ENCODE peak calls at places on chromosome 7, in ten cellular contexts. M is stimulated activated CD4-positive, alpha-beta T cell treated with anti-CD3 and anti-CD28 coated beads, Interleukin-15, amount 100 ng/mL, for 24 hours; N is AG09319; U is WTC11; T is GM13977; A is ELR; I is NCI-H2029; G is NCI-H748 treated with DMSO at 0.1 percent for 48 hours; F is mucosa of gallbladder; D is amniotic stem cell. K is an unnamed sample.
A peak's percentile ranks its signal among the peaks of the same experiment; 100 is the strongest.

GRCh38 chr7:91465595-91466061 is 201.4 kb downstream of the FZD1 start:
- DNase-seq in M (no peak), N (no peak), U (no peak), T (no peak), A (no peak), I (no peak), G (no peak), F (no peak), D (no peak), K (no peak)

GRCh38 chr7:75611557-75612178 is 119.5 kb downstream of the SPDYE5 start:
- DNase-seq in M (no peak), N (no peak), U (peak; percentile 49), T (no peak), A (no peak), I (no peak), G (no peak), F (peak; percentile 24), D (no peak), K (no peak)

GRCh38 chr7:137078781-137079180 is 210.3 kb downstream of the CHRM2 start:
- DNase-seq in M (no peak), N (no peak), U (no peak), T (no peak), A (no peak), I (no peak), G (no peak), F (no peak), D (no peak), K (no peak)

GRCh38 chr7:40105879-40106473 is 28.4 kb downstream of the MPLKIP start:
- DNase-seq in M (no peak), N (no peak), U (no peak), T (no peak), A (no peak), I (no peak), G (no peak), F (no peak), D (no peak), K (no peak)

GRCh38 chr7:79968249-79968648 is 166.4 kb upstream of the GNAI1 start:
- DNase-seq in M (no peak), N (no peak), U (no peak), T (no peak), A (no peak), I (no peak), G (no peak), F (no peak), D (no peak), K (no peak)

GRCh38 chr7:151276651-151277590 is 28.4 kb upstream of the SMARCD3 start:
- DNase-seq in M (peak; percentile 76), N (peak; percentile 24), U (peak; percentile 59), T (peak; percentile 86), A (peak; percentile 69), I (peak; percentile 27), G (peak; percentile 28), F (peak; percentile 53), D (no peak), K (peak; percentile 47)

GRCh38 chr7:69677905-69678793 is 79.9 kb downstream of the AUTS2 start:
- DNase-seq in M (no peak), N (no peak), U (no peak), T (no peak), A (no peak), I (no peak), G (no peak), F (no peak), D (no peak), K (no peak)

GRCh38 chr7:77393261-77393660 is 22.9 kb downstream of the GSAP start:
- DNase-seq in M (peak; percentile 73), N (no peak), U (no peak), T (peak; percentile 56), A (peak; percentile 85), I (no peak), G (no peak), F (no peak), D (no peak), K (no peak)

GRCh38 chr7:131521651-131522163 is 34.7 kb downstream of the PODXL start:
- DNase-seq in M (no peak), N (no peak), U (peak; percentile 41), T (no peak), A (no peak), I (peak; percentile 60), G (no peak), F (peak; percentile 63), D (no peak), K (no peak)

GRCh38 chr7:39421661-39422060 is 144.5 kb upstream of the YAE1 start:
- DNase-seq in M (no peak), N (no peak), U (no peak), T (no peak), A (no peak), I (no peak), G (no peak), F (no peak), D (no peak), K (no peak)

GRCh38 chr7:99324559-99324958 is 1.1 kb upstream of the ARPC1A start:
- DNase-seq in M (no peak), N (no peak), U (no peak), T (no peak), A (no peak), I (no peak), G (no peak), F (no peak), D (no peak), K (no peak)

GRCh38 chr7:152674860-152675760 is 831 bp downstream of the XRCC2 start:
- DNase-seq in M (peak; percentile 43), N (no peak), U (no peak), T (no peak), A (peak; percentile 39), I (peak; percentile 90), G (peak; percentile 93), F (no peak), D (no peak), K (peak; percentile 12)

GRCh38 chr7:83267141-83267631 is 104.5 kb upstream of the PCLO start:
- DNase-seq in M (no peak), N (no peak), U (no peak), T (no peak), A (peak; percentile 46), I (peak; percentile 42), G (peak; percentile 94), F (no peak), D (no peak), K (no peak)

GRCh38 chr7:158028290-158028941 is 559.2 kb downstream of the PTPRN2 start:
- DNase-seq in M (no peak), N (no peak), U (no peak), T (no peak), A (no peak), I (peak; percentile 68), G (peak; percentile 87), F (no peak), D (no peak), K (no peak)

GRCh38 chr7:157318015-157318706 is 18.6 kb upstream of the DNAJB6 start:
- DNase-seq in M (peak; percentile 33), N (no peak), U (no peak), T (peak; percentile 67), A (peak; percentile 92), I (no peak), G (no peak), F (peak; percentile 44), D (no peak), K (no peak)

GRCh38 chr7:3544202-3544601 is 243.2 kb downstream of the SDK1 start:
- DNase-seq in M (no peak), N (no peak), U (peak; percentile 57), T (no peak), A (no peak), I (no peak), G (no peak), F (no peak), D (no peak), K (no peak)

GRCh38 chr7:149448961-149449360 is 11.9 kb downstream of the ZNF777 start:
- DNase-seq in M (no peak), N (no peak), U (no peak), T (no peak), A (no peak), I (no peak), G (no peak), F (no peak), D (no peak), K (no peak)

GRCh38 chr7:33882040-33882800 is 23.1 kb upstream of the BMPER start:
- DNase-seq in M (no peak), N (no peak), U (no peak), T (no peak), A (no peak), I (no peak), G (no peak), F (peak; percentile 26), D (no peak), K (no peak)

GRCh38 chr7:17557305-17557704 is 258.9 kb downstream of the AHR start:
- DNase-seq in M (no peak), N (no peak), U (no peak), T (no peak), A (no peak), I (no peak), G (no peak), F (no peak), D (no peak), K (no peak)

GRCh38 chr7:151715661-151716338 is 161.1 kb downstream of the PRKAG2 start:
- DNase-seq in M (no peak), N (no peak), U (no peak), T (no peak), A (no peak), I (no peak), G (no peak), F (no peak), D (no peak), K (no peak)

GRCh38 chr7:147894271-147894670 is 696.3 kb upstream of the C7orf33 start:
- DNase-seq in M (no peak), N (no peak), U (peak; percentile 14), T (no peak), A (peak; percentile 13), I (no peak), G (no peak), F (no peak), D (no peak), K (no peak)

GRCh38 chr7:45918556-45918955 is 2.5 kb downstream of the IGFBP3 start:
- DNase-seq in M (no peak), N (no peak), U (no peak), T (no peak), A (no peak), I (no peak), G (no peak), F (no peak), D (no peak), K (no peak)

GRCh38 chr7:29567174-29567573 is 3.5 kb downstream of the PRR15 start:
- DNase-seq in M (no peak), N (no peak), U (no peak), T (no peak), A (no peak), I (no peak), G (no peak), F (no peak), D (no peak), K (no peak)

GRCh38 chr7:88256906-88257305 is 37.1 kb upstream of the SRI start:
- DNase-seq in M (no peak), N (no peak), U (no peak), T (no peak), A (no peak), I (no peak), G (no peak), F (no peak), D (no peak), K (no peak)

GRCh38 chr7:144087230-144087629 is 1.2 kb downstream of the OR2A12 start:
- DNase-seq in M (no peak), N (no peak), U (no peak), T (no peak), A (no peak), I (no peak), G (no peak), F (no peak), D (no peak), K (no peak)

GRCh38 chr7:31775511-31775910 is 88.5 kb downstream of the PPP1R17 start:
- DNase-seq in M (no peak), N (no peak), U (no peak), T (no peak), A (no peak), I (peak; percentile 13), G (peak; percentile 88), F (no peak), D (no peak), K (no peak)

GRCh38 chr7:147547252-147547897 is 1043.2 kb upstream of the C7orf33 start:
- DNase-seq in M (peak; percentile 6), N (no peak), U (peak; percentile 61), T (peak; percentile 10), A (peak; percentile 45), I (peak; percentile 45), G (peak; percentile 16), F (peak; percentile 17), D (no peak), K (no peak)

GRCh38 chr7:81626008-81626407 is 143.8 kb downstream of the HGF start:
- DNase-seq in M (no peak), N (no peak), U (no peak), T (no peak), A (no peak), I (no peak), G (no peak), F (no peak), D (no peak), K (no peak)